ENCODE peak calls at places on chromosomes 11 and 22, in nine cellular contexts. P, N, B, I, D, H, W, X and M are unnamed samples.

GRCh38 chr11:44133335-44133946 is 38.0 kb downstream of the EXT2 start:
- DNase-seq in P (peak), N (no peak), B (peak), I (peak), D (no peak), H (no peak), W (no peak), X (no peak), M (no peak)

GRCh38 chr22:48442663-48443062 is 1385.0 kb downstream of the BRD1 start:
- DNase-seq in P (no peak), N (no peak), B (no peak), I (no peak), D (no peak), H (no peak), W (no peak), X (no peak), M (no peak)

GRCh38 chr11:117221775-117222517 is 9.9 kb downstream of the PCSK7 start:
- DNase-seq in P (no peak), N (no peak), B (no peak), I (peak), D (no peak), H (no peak), W (no peak), X (no peak), M (peak)

GRCh38 chr11:133163463-133164419 is 368.6 kb downstream of the OPCML start:
- DNase-seq in P (peak), N (no peak), B (no peak), I (peak), D (no peak), H (peak), W (no peak), X (no peak), M (no peak)

GRCh38 chr11:125871391-125872137 is 15.9 kb upstream of the HYLS1 start:
- DNase-seq in P (peak), N (no peak), B (no peak), I (peak), D (peak), H (no peak), W (peak), X (no peak), M (no peak)

GRCh38 chr11:2189938-2190669 is 18.5 kb upstream of the TH start:
- DNase-seq in P (no peak), N (peak), B (no peak), I (no peak), D (no peak), H (no peak), W (no peak), X (no peak), M (no peak)

GRCh38 chr11:27395556-27396258 is 32.7 kb upstream of the CCDC34 start:
- DNase-seq in P (no peak), N (no peak), B (no peak), I (no peak), D (no peak), H (no peak), W (no peak), X (no peak), M (no peak)

GRCh38 chr11:123103326-123103980 is 41.5 kb upstream of the HSPA8 start:
- DNase-seq in P (peak), N (no peak), B (peak), I (peak), D (peak), H (no peak), W (peak), X (no peak), M (peak)

GRCh38 chr11:36037031-36037430 is 93.2 kb downstream of the LDLRAD3 start:
- DNase-seq in P (peak), N (peak), B (no peak), I (no peak), D (no peak), H (no peak), W (no peak), X (no peak), M (no peak)

GRCh38 chr11:29530961-29531360 is 485.9 kb downstream of the KCNA4 start:
- DNase-seq in P (no peak), N (no peak), B (no peak), I (no peak), D (no peak), H (no peak), W (no peak), X (no peak), M (no peak)

GRCh38 chr22:31206896-31207687 is 5.0 kb upstream of the LIMK2 start:
- DNase-seq in P (peak), N (no peak), B (no peak), I (peak), D (no peak), H (no peak), W (peak), X (no peak), M (peak)

GRCh38 chr11:114738954-114739353 is 60.6 kb downstream of the NXPE2 start:
- DNase-seq in P (peak), N (no peak), B (no peak), I (peak), D (peak), H (no peak), W (peak), X (peak), M (peak)

GRCh38 chr22:37926358-37926757 is 20.3 kb downstream of the MICALL1 start:
- DNase-seq in P (no peak), N (no peak), B (no peak), I (no peak), D (no peak), H (no peak), W (no peak), X (no peak), M (no peak)

GRCh38 chr22:29197096-29197495 is 8.6 kb upstream of the EMID1 start:
- DNase-seq in P (no peak), N (no peak), B (no peak), I (no peak), D (no peak), H (no peak), W (no peak), X (no peak), M (no peak)

GRCh38 chr11:89495951-89496350 is 4.8 kb upstream of the NOX4 start:
- DNase-seq in P (no peak), N (no peak), B (peak), I (no peak), D (no peak), H (no peak), W (no peak), X (no peak), M (no peak)

GRCh38 chr11:61534025-61534900 is 25.7 kb downstream of the LRRC10B start:
- DNase-seq in P (peak), N (no peak), B (no peak), I (no peak), D (no peak), H (no peak), W (no peak), X (no peak), M (peak)

GRCh38 chr11:47377571-47378010 is 756 bp downstream of the SPI1 start:
- DNase-seq in P (no peak), N (peak), B (no peak), I (no peak), D (no peak), H (no peak), W (no peak), X (no peak), M (no peak)

GRCh38 chr11:113876074-113876797 is 864 bp upstream of the USP28 start:
- DNase-seq in P (no peak), N (no peak), B (no peak), I (no peak), D (no peak), H (no peak), W (no peak), X (no peak), M (peak)

GRCh38 chr11:699753-700152 is 4.1 kb downstream of the TMEM80 start:
- DNase-seq in P (no peak), N (no peak), B (no peak), I (no peak), D (no peak), H (no peak), W (no peak), X (no peak), M (no peak)

GRCh38 chr11:71207563-71207962 is 44.8 kb downstream of the SHANK2 start:
- DNase-seq in P (no peak), N (no peak), B (no peak), I (no peak), D (no peak), H (no peak), W (no peak), X (no peak), M (no peak)

GRCh38 chr11:32890843-32891656 is 1.6 kb upstream of the QSER1 start:
- DNase-seq in P (peak), N (no peak), B (no peak), I (no peak), D (no peak), H (no peak), W (no peak), X (no peak), M (peak)

GRCh38 chr11:134393638-134394037 is 18.4 kb downstream of the B3GAT1 start:
- DNase-seq in P (no peak), N (peak), B (no peak), I (peak), D (no peak), H (no peak), W (no peak), X (no peak), M (no peak)

GRCh38 chr11:69075421-69076128 is 26.8 kb downstream of the TPCN2 start:
- DNase-seq in P (peak), N (no peak), B (peak), I (no peak), D (no peak), H (no peak), W (no peak), X (no peak), M (no peak)

GRCh38 chr11:12091957-12092558 is 18.3 kb upstream of the MICAL2 start:
- DNase-seq in P (peak), N (no peak), B (no peak), I (no peak), D (no peak), H (no peak), W (no peak), X (no peak), M (peak)

GRCh38 chr22:46012182-46012880 is 35.4 kb upstream of the WNT7B start:
- DNase-seq in P (no peak), N (peak), B (no peak), I (no peak), D (no peak), H (no peak), W (no peak), X (no peak), M (no peak)

GRCh38 chr22:35761037-35761436 is 43.4 kb downstream of the APOL5 start:
- DNase-seq in P (no peak), N (no peak), B (no peak), I (peak), D (no peak), H (no peak), W (no peak), X (no peak), M (no peak)

GRCh38 chr11:35144103-35144741 is 5.3 kb downstream of the CD44 start:
- DNase-seq in P (no peak), N (no peak), B (peak), I (no peak), D (peak), H (peak), W (peak), X (peak), M (no peak)

GRCh38 chr22:23181763-23182288 is 1.5 kb downstream of the BCR start:
- DNase-seq in P (no peak), N (peak), B (no peak), I (no peak), D (peak), H (no peak), W (peak), X (no peak), M (no peak)

GRCh38 chr22:49638788-49639187 is 188.9 kb downstream of the BRD1 start:
- DNase-seq in P (peak), N (peak), B (no peak), I (no peak), D (no peak), H (no peak), W (no peak), X (no peak), M (peak)

GRCh38 chr11:95790933-95791247 is 592 bp downstream of the CEP57 start:
- DNase-seq in P (peak), N (peak), B (no peak), I (peak), D (peak), H (peak), W (peak), X (peak), M (peak)

GRCh38 chr11:69430566-69430965 is 50.9 kb upstream of the LINC01488 start:
- DNase-seq in P (no peak), N (no peak), B (no peak), I (no peak), D (no peak), H (no peak), W (no peak), X (no peak), M (no peak)

GRCh38 chr11:721913-722811 is 16.1 kb downstream of the EPS8L2 start:
- DNase-seq in P (no peak), N (peak), B (no peak), I (peak), D (peak), H (no peak), W (peak), X (no peak), M (no peak)

GRCh38 chr11:44595964-44596381 is 30.5 kb downstream of the CD82 start:
- DNase-seq in P (peak), N (no peak), B (no peak), I (no peak), D (no peak), H (no peak), W (no peak), X (no peak), M (no peak)

GRCh38 chr11:95134491-95134890 is 44.8 kb downstream of the ENDOD1 start:
- DNase-seq in P (peak), N (no peak), B (peak), I (no peak), D (no peak), H (no peak), W (no peak), X (no peak), M (no peak)

GRCh38 chr11:33709471-33709870 is 8.8 kb upstream of the C11orf91 start:
- DNase-seq in P (peak), N (no peak), B (no peak), I (no peak), D (no peak), H (no peak), W (no peak), X (no peak), M (no peak)

GRCh38 chr11:75031224-75031753 is 42.6 kb downstream of the NEU3 start:
- DNase-seq in P (no peak), N (no peak), B (peak), I (no peak), D (no peak), H (no peak), W (no peak), X (no peak), M (no peak)

GRCh38 chr11:82631722-82632630 is 101.7 kb downstream of the FAM181B start:
- DNase-seq in P (no peak), N (no peak), B (no peak), I (no peak), D (no peak), H (peak), W (no peak), X (no peak), M (no peak)